ENCODE peak calls at places on chromosomes 11 and 22, in seven cellular contexts. One of them, this sample, is unnamed.

GRCh38 chr22:37371491-37371890 is 55.8 kb downstream of the ELFN2 start:
- DNase-seq in right atrium auricular region: no peak
- DNase-seq in coronary artery: no peak
- DNase-seq in kidney: no peak
- DNase-seq in endodermal cell: no peak
- DNase-seq in pancreas: no peak
- DNase-seq in nephron progenitor cell: no peak
- DNase-seq in this sample: no peak

GRCh38 chr22:17727244-17727892 is 46.9 kb downstream of the BID start:
- DNase-seq in pancreas: no peak
- DNase-seq in right atrium auricular region: no peak
- DNase-seq in nephron progenitor cell: no peak
- DNase-seq in coronary artery: no peak
- DNase-seq in endodermal cell: no peak
- DNase-seq in kidney: no peak
- DNase-seq in this sample: no peak

GRCh38 chr11:71125150-71125549 is 127.2 kb downstream of the SHANK2 start:
- DNase-seq in endodermal cell: no peak
- DNase-seq in right atrium auricular region: no peak
- DNase-seq in nephron progenitor cell: no peak
- DNase-seq in pancreas: no peak
- DNase-seq in coronary artery: no peak
- DNase-seq in kidney: no peak
- DNase-seq in this sample: no peak

GRCh38 chr22:23675502-23676415 is 15.1 kb upstream of the RGL4 start:
- DNase-seq in right atrium auricular region: no peak
- DNase-seq in kidney: peak
- DNase-seq in pancreas: peak
- DNase-seq in endodermal cell: no peak
- DNase-seq in nephron progenitor cell: no peak
- DNase-seq in coronary artery: no peak
- DNase-seq in this sample: no peak

GRCh38 chr11:96738311-96738710 is 348.5 kb downstream of the JRKL start:
- DNase-seq in coronary artery: no peak
- DNase-seq in nephron progenitor cell: no peak
- DNase-seq in right atrium auricular region: no peak
- DNase-seq in endodermal cell: no peak
- DNase-seq in pancreas: no peak
- DNase-seq in kidney: no peak
- DNase-seq in this sample: no peak

GRCh38 chr11:75031771-75032549 is 43.2 kb downstream of the NEU3 start:
- DNase-seq in kidney: peak
- DNase-seq in right atrium auricular region: peak
- DNase-seq in endodermal cell: peak
- DNase-seq in coronary artery: no peak
- DNase-seq in nephron progenitor cell: peak
- DNase-seq in pancreas: peak
- DNase-seq in this sample: peak

GRCh38 chr22:20528405-20528978 is 21.1 kb downstream of the MED15 start:
- DNase-seq in kidney: no peak
- DNase-seq in pancreas: no peak
- DNase-seq in nephron progenitor cell: no peak
- DNase-seq in right atrium auricular region: no peak
- DNase-seq in coronary artery: no peak
- DNase-seq in endodermal cell: no peak
- DNase-seq in this sample: no peak

GRCh38 chr22:39559456-39560105 is 11.0 kb upstream of the CACNA1I start:
- DNase-seq in pancreas: no peak
- DNase-seq in nephron progenitor cell: peak
- DNase-seq in endodermal cell: peak
- DNase-seq in kidney: no peak
- DNase-seq in right atrium auricular region: no peak
- DNase-seq in coronary artery: no peak
- DNase-seq in this sample: no peak

GRCh38 chr11:69203901-69204245 is 48.1 kb downstream of the SMIM38 start:
- DNase-seq in kidney: no peak
- DNase-seq in endodermal cell: peak
- DNase-seq in pancreas: no peak
- DNase-seq in coronary artery: peak
- DNase-seq in nephron progenitor cell: no peak
- DNase-seq in right atrium auricular region: no peak
- DNase-seq in this sample: no peak

GRCh38 chr11:73184953-73185671 is 33.0 kb upstream of the P2RY2 start:
- DNase-seq in pancreas: peak
- DNase-seq in endodermal cell: peak
- DNase-seq in coronary artery: no peak
- DNase-seq in nephron progenitor cell: peak
- DNase-seq in kidney: peak
- DNase-seq in right atrium auricular region: peak
- DNase-seq in this sample: no peak

GRCh38 chr11:73186886-73187285 is 31.2 kb upstream of the P2RY2 start:
- DNase-seq in endodermal cell: no peak
- DNase-seq in kidney: no peak
- DNase-seq in coronary artery: no peak
- DNase-seq in nephron progenitor cell: no peak
- DNase-seq in pancreas: no peak
- DNase-seq in right atrium auricular region: no peak
- DNase-seq in this sample: no peak

GRCh38 chr11:73186294-73186850 is 31.7 kb upstream of the P2RY2 start:
- DNase-seq in nephron progenitor cell: no peak
- DNase-seq in kidney: no peak
- DNase-seq in pancreas: no peak
- DNase-seq in endodermal cell: no peak
- DNase-seq in coronary artery: no peak
- DNase-seq in right atrium auricular region: no peak
- DNase-seq in this sample: no peak

GRCh38 chr11:73185680-73186293 is 32.3 kb upstream of the P2RY2 start:
- DNase-seq in kidney: peak
- DNase-seq in nephron progenitor cell: no peak
- DNase-seq in coronary artery: peak
- DNase-seq in endodermal cell: no peak
- DNase-seq in pancreas: no peak
- DNase-seq in right atrium auricular region: no peak
- DNase-seq in this sample: no peak

DNA sequence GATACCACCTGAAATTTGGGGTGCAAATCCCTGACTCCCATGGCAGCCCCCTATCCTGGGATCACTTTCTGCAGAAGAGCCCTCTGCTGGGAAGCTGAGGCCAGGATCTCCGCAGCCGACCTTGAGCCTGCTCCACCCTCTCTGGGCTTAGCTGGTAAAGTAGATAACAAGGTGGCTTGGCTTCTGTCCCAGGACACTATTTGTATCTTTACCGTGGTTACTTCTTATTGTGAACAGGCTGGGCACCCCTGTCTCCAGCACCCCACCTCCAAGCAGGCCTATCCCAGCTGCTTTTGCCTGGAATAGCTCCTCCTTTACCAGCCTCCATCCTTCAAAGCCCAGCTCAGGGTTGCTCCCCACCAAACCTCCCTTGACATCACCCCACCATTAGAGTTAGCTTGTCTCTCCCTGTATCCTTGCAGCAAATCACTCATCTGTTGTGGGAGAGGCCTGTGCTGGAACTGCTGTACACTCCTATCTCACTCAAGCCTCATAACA is 35.2 kb upstream of the P2RY2 start:
- DNase-seq in nephron progenitor cell: no peak
- DNase-seq in right atrium auricular region: no peak
- DNase-seq in pancreas: no peak
- DNase-seq in coronary artery: no peak
- DNase-seq in endodermal cell: no peak
- DNase-seq in kidney: no peak
- DNase-seq in this sample: no peak
- TF ChIP-seq CTCF in nephron progenitor cell: no peak
- TF ChIP-seq CTCF in right atrium auricular region: no peak
- TF ChIP-seq CTCF in pancreas: no peak
- TF ChIP-seq CTCF in coronary artery: no peak
- TF ChIP-seq CTCF in endodermal cell: peak
- TF ChIP-seq CTCF in kidney: no peak
- TF ChIP-seq CTCF in this sample: no peak

GRCh38 chr22:22216450-22216959 is 28.1 kb upstream of the VPREB1 start:
- DNase-seq in nephron progenitor cell: no peak
- DNase-seq in right atrium auricular region: no peak
- DNase-seq in coronary artery: no peak
- DNase-seq in kidney: no peak
- DNase-seq in pancreas: no peak
- DNase-seq in endodermal cell: no peak
- DNase-seq in this sample: no peak
- TF ChIP-seq CTCF in nephron progenitor cell: no peak
- TF ChIP-seq CTCF in right atrium auricular region: no peak
- TF ChIP-seq CTCF in coronary artery: no peak
- TF ChIP-seq CTCF in kidney: no peak
- TF ChIP-seq CTCF in pancreas: no peak
- TF ChIP-seq CTCF in endodermal cell: no peak
- TF ChIP-seq CTCF in this sample: no peak

DNA sequence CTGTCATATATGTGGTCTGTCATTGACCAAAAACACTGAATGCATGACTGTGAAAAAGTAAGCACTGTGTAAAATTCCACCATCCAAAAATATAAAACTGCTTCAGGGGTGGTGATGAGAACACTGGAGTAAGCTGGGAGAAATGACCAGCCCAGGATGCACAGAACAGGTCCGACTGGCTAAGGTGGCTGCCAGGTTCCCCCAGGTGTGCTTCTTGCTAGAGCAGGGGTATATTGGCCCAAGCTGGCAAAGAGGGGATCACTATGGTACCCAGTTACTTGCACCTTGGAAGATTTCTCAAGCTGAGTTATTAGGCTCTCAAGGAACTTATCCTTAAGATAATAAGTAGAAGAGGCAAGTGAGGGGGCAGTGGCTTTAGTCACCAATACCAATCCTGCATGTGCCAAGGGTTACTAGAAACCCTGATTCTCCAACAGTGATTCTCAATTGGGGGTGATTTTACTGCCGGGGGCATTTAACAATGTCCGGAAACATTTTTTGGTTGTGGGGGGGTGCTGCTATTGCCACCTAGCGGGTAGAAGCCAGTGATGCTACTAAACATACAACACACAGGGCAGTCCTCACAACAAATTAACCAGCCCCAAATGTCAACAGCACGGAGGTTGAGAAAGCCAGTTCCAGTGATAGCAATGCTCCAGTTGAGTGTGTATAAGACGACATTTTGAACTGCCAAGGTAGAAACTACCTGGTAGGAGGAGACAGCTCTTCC is 15.7 kb downstream of the SNU13 start:
- DNase-seq in pancreas: no peak
- DNase-seq in right atrium auricular region: no peak
- DNase-seq in nephron progenitor cell: no peak
- DNase-seq in endodermal cell: no peak
- DNase-seq in kidney: no peak
- DNase-seq in coronary artery: no peak
- DNase-seq in this sample: no peak
- TF ChIP-seq CTCF in pancreas: no peak
- TF ChIP-seq CTCF in right atrium auricular region: peak
- TF ChIP-seq CTCF in nephron progenitor cell: no peak
- TF ChIP-seq CTCF in endodermal cell: peak
- TF ChIP-seq CTCF in kidney: no peak
- TF ChIP-seq CTCF in coronary artery: no peak
- TF ChIP-seq CTCF in this sample: peak

DNA sequence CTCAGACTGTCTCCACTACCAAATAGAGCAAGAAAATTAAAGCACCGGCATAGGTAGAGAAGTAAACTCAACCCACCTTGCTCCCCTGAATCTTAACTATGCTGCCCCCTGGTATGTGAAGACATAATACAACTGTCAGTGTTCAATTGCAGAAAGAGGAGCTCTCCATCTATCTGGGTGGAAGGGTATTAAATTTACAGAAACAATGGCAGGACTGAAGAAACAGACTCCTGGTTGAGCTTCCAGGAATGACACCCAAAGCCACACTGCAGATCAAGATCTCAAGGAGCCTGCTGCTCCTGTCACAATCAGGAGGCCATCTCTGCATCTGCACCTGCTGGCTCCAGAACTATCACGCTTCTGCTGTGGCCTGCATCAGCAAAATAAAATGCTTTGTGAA is 132.1 kb upstream of the BMAL1 start:
- DNase-seq in coronary artery: no peak
- DNase-seq in right atrium auricular region: no peak
- DNase-seq in endodermal cell: no peak
- DNase-seq in kidney: no peak
- DNase-seq in pancreas: no peak
- DNase-seq in nephron progenitor cell: no peak
- DNase-seq in this sample: no peak
- TF ChIP-seq CTCF in coronary artery: no peak
- TF ChIP-seq CTCF in right atrium auricular region: no peak
- TF ChIP-seq CTCF in endodermal cell: peak
- TF ChIP-seq CTCF in kidney: no peak
- TF ChIP-seq CTCF in pancreas: no peak
- TF ChIP-seq CTCF in nephron progenitor cell: no peak
- TF ChIP-seq CTCF in this sample: no peak

DNA sequence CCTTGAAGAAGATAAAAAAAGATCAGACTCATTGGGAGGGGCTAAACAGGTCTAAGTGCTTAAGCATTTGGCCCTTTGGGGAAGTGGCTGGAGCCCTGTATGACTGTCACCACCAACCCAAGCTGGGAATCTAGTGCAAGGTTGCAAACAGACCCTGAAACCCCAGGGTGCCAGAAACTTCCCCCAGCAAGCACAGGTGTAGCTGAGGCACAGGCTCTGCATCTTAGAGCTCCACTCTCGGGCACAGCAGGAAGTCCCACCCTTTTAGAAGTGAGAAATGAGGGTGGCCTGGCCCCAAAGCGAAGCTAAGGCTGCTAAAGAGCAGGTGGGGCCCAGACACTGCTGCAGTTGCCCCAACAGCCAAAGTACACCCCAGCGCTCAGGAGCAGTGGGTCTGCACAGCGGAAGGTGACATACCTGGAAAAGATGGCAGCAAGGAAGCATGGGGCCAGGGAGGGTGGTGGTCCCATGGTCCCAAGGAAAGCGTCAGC is 5.8 kb upstream of the KDM2A start:
- DNase-seq in coronary artery: no peak
- DNase-seq in kidney: peak
- DNase-seq in nephron progenitor cell: no peak
- DNase-seq in endodermal cell: peak
- DNase-seq in pancreas: no peak
- DNase-seq in right atrium auricular region: no peak
- DNase-seq in this sample: no peak
- TF ChIP-seq CTCF in coronary artery: no peak
- TF ChIP-seq CTCF in kidney: no peak
- TF ChIP-seq CTCF in nephron progenitor cell: no peak
- TF ChIP-seq CTCF in endodermal cell: no peak
- TF ChIP-seq CTCF in pancreas: no peak
- TF ChIP-seq CTCF in right atrium auricular region: no peak
- TF ChIP-seq CTCF in this sample: no peak

GRCh38 chr22:30635273-30636225 is at the start of gene SLC35E4:
- DNase-seq in nephron progenitor cell: peak
- DNase-seq in right atrium auricular region: peak
- DNase-seq in coronary artery: peak
- DNase-seq in endodermal cell: peak
- DNase-seq in kidney: peak
- DNase-seq in pancreas: peak
- DNase-seq in this sample: peak
- TF ChIP-seq CTCF in nephron progenitor cell: no peak
- TF ChIP-seq CTCF in right atrium auricular region: no peak
- TF ChIP-seq CTCF in coronary artery: no peak
- TF ChIP-seq CTCF in endodermal cell: peak
- TF ChIP-seq CTCF in kidney: no peak
- TF ChIP-seq CTCF in pancreas: no peak
- TF ChIP-seq CTCF in this sample: peak

DNA sequence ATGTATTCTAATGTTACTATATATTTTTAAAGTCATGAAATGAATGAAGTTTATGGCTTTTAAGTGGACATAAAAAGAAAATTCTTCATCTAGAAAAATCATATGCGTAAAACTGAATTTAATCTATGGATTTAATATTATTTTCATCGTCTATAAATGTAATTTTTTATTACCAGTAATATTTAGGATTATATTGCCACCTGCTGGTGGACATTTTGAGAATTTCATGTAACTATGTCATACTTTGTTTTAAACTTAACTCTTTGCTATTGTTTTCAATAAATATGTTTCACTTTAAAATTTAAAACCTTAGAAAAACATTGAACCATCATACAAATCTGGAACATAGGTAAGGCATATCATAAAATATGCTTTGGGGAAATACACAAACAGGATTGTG is 66.5 kb upstream of the CEP126 start:
- DNase-seq in kidney: no peak
- DNase-seq in pancreas: no peak
- DNase-seq in right atrium auricular region: no peak
- DNase-seq in coronary artery: no peak
- DNase-seq in nephron progenitor cell: no peak
- DNase-seq in endodermal cell: no peak
- DNase-seq in this sample: no peak
- TF ChIP-seq CTCF in kidney: peak
- TF ChIP-seq CTCF in pancreas: peak
- TF ChIP-seq CTCF in right atrium auricular region: no peak
- TF ChIP-seq CTCF in coronary artery: no peak
- TF ChIP-seq CTCF in nephron progenitor cell: peak
- TF ChIP-seq CTCF in endodermal cell: peak
- TF ChIP-seq CTCF in this sample: peak

This sample was measured in type B pancreatic cell.